ENCODE peak calls at places on chromosome 11, in eight cellular contexts. E is sigmoid colon; P is mucosa of gallbladder; J is CD4-positive, alpha-beta T cell; Z is epithelial cell of esophagus; W is NCI-H1105; T is dorsolateral prefrontal cortex; O is myocyte. B is an unnamed sample.

GRCh38 chr11:74694536-74694935 is 36.7 kb downstream of the CHRDL2 start:
- DNase-seq in E (no peak), P (no peak), J (no peak), Z (peak; percentile 84), W (no peak), T (no peak), O (no peak), B (no peak)

GRCh38 chr11:78158987-78159662 is 19.7 kb upstream of the ALG8 start:
- DNase-seq in E (peak; percentile 82), P (no peak), J (no peak), Z (no peak), W (no peak), T (no peak), O (no peak), B (no peak)

GRCh38 chr11:92886243-92886905 is 83.1 kb upstream of the MTNR1B start:
- DNase-seq in E (no peak), P (peak; percentile 37), J (no peak), Z (peak; percentile 77), W (peak; percentile 73), T (peak; percentile 27), O (peak; percentile 58), B (peak; percentile 26)

GRCh38 chr11:1731451-1732059 is 18.8 kb downstream of the IFITM10 start:
- DNase-seq in E (no peak), P (no peak), J (no peak), Z (no peak), W (no peak), T (no peak), O (no peak), B (no peak)

GRCh38 chr11:134369656-134370525 is 38.1 kb downstream of the GLB1L2 start:
- DNase-seq in E (peak; percentile 51), P (no peak), J (no peak), Z (no peak), W (no peak), T (no peak), O (no peak), B (no peak)

GRCh38 chr11:66768088-66768521 is 39.1 kb upstream of the SPTBN2 start:
- DNase-seq in E (no peak), P (no peak), J (no peak), Z (peak; percentile 96), W (no peak), T (no peak), O (peak; percentile 2), B (peak; percentile 71)

GRCh38 chr11:34176980-34177319 is 71.5 kb downstream of the NAT10 start:
- DNase-seq in E (no peak), P (no peak), J (no peak), Z (no peak), W (peak; percentile 10), T (no peak), O (no peak), B (no peak)

GRCh38 chr11:80533463-80533862 is 1092.6 kb upstream of the TENM4 start:
- DNase-seq in E (no peak), P (no peak), J (no peak), Z (no peak), W (no peak), T (no peak), O (no peak), B (no peak)

GRCh38 chr11:71283960-71284359 is 31.6 kb upstream of the SHANK2 start:
- DNase-seq in E (peak; percentile 46), P (peak; percentile 84), J (no peak), Z (peak; percentile 88), W (no peak), T (no peak), O (no peak), B (no peak)

GRCh38 chr11:1829039-1829820 is 5.6 kb upstream of the SYT8 start:
- DNase-seq in E (no peak), P (no peak), J (no peak), Z (peak; percentile 83), W (no peak), T (no peak), O (peak; percentile 89), B (peak; percentile 48)

GRCh38 chr11:61163714-61164609 is 2.7 kb upstream of the VPS37C start:
- DNase-seq in E (peak; percentile 62), P (no peak), J (no peak), Z (no peak), W (no peak), T (no peak), O (no peak), B (no peak)

GRCh38 chr11:78916759-78917158 is 342.1 kb upstream of the NARS2 start:
- DNase-seq in E (no peak), P (no peak), J (no peak), Z (no peak), W (no peak), T (no peak), O (no peak), B (no peak)

GRCh38 chr11:127074151-127074761 is 73.7 kb upstream of the KIRREL3 start:
- DNase-seq in E (no peak), P (peak; percentile 58), J (no peak), Z (peak; percentile 11), W (peak; percentile 14), T (peak; percentile 45), O (peak; percentile 95), B (peak; percentile 69)

GRCh38 chr11:95289378-95289777 is 58.4 kb upstream of the SESN3 start:
- DNase-seq in E (no peak), P (no peak), J (no peak), Z (peak; percentile 93), W (no peak), T (no peak), O (no peak), B (no peak)

GRCh38 chr11:28657378-28658030 is 549.3 kb downstream of the METTL15 start:
- DNase-seq in E (no peak), P (no peak), J (no peak), Z (peak; percentile 31), W (no peak), T (no peak), O (peak; percentile 15), B (no peak)

GRCh38 chr11:69221086-69221485 is 65.4 kb downstream of the SMIM38 start:
- DNase-seq in E (peak; percentile 11), P (no peak), J (no peak), Z (no peak), W (no peak), T (no peak), O (no peak), B (no peak)

GRCh38 chr11:57318178-57318577 is 6.6 kb downstream of the TNKS1BP1 start:
- DNase-seq in E (peak; percentile 70), P (no peak), J (no peak), Z (no peak), W (no peak), T (no peak), O (peak; percentile 71), B (no peak)

GRCh38 chr11:12599408-12600143 is 74.6 kb upstream of the TEAD1 start:
- DNase-seq in E (no peak), P (peak; percentile 28), J (no peak), Z (peak; percentile 35), W (no peak), T (peak; percentile 12), O (no peak), B (no peak)

GRCh38 chr11:65576867-65577755 is 1.3 kb downstream of the EHBP1L1 start:
- DNase-seq in E (peak; percentile 92), P (peak; percentile 62), J (no peak), Z (peak; percentile 90), W (no peak), T (no peak), O (peak; percentile 98), B (no peak)

GRCh38 chr11:62456630-62457029 is 37.8 kb downstream of the SCGB1A1 start:
- DNase-seq in E (no peak), P (no peak), J (no peak), Z (peak; percentile 29), W (no peak), T (no peak), O (no peak), B (no peak)

GRCh38 chr11:25566298-25567200 is 765.4 kb upstream of the ANO3 start:
- DNase-seq in E (peak; percentile 64), P (peak; percentile 12), J (no peak), Z (no peak), W (no peak), T (no peak), O (no peak), B (no peak)

GRCh38 chr11:118907051-118907748 is 18.5 kb downstream of the BCL9L start:
- DNase-seq in E (peak; percentile 92), P (peak; percentile 87), J (peak; percentile 78), Z (peak; percentile 74), W (peak; percentile 91), T (peak; percentile 84), O (peak; percentile 87), B (no peak)

GRCh38 chr11:107712342-107712741 is 486 bp upstream of the SLN start:
- DNase-seq in E (no peak), P (no peak), J (no peak), Z (no peak), W (peak; percentile 2), T (no peak), O (no peak), B (no peak)

GRCh38 chr11:47918882-47919495 is 61.4 kb upstream of the PTPRJ start:
- DNase-seq in E (no peak), P (no peak), J (no peak), Z (peak; percentile 36), W (no peak), T (no peak), O (peak; percentile 47), B (no peak)

GRCh38 chr11:95487391-95487790 is 256.4 kb upstream of the SESN3 start:
- DNase-seq in E (no peak), P (no peak), J (no peak), Z (peak; percentile 99), W (no peak), T (no peak), O (no peak), B (peak; percentile 23)